ENCODE peak calls at places on chromosome 2, in nine cellular contexts. One of them, this sample, is unnamed.

GRCh38 chr2:237258146-237258545 is 155.8 kb downstream of the COL6A3 start:
- DNase-seq in GM03348: no peak
- DNase-seq in BJ: no peak
- DNase-seq in epithelial cell of esophagus: no peak
- DNase-seq in HS-5: no peak
- DNase-seq in fibroblast of gingiva: peak
- DNase-seq in ureter: no peak
- DNase-seq in HT1080: no peak
- DNase-seq in cardiac fibroblast: no peak
- DNase-seq in this sample: no peak

GRCh38 chr2:196468394-196468793 is 171.1 kb upstream of the CCDC150 start:
- DNase-seq in epithelial cell of esophagus: no peak
- DNase-seq in cardiac fibroblast: no peak
- DNase-seq in HS-5: no peak
- DNase-seq in HT1080: peak
- DNase-seq in ureter: no peak
- DNase-seq in GM03348: no peak
- DNase-seq in BJ: no peak
- DNase-seq in fibroblast of gingiva: no peak
- DNase-seq in this sample: peak

GRCh38 chr2:103959174-103960125 is 894.5 kb upstream of the POU3F3 start:
- DNase-seq in epithelial cell of esophagus: peak
- DNase-seq in cardiac fibroblast: peak
- DNase-seq in GM03348: peak
- DNase-seq in ureter: no peak
- DNase-seq in BJ: no peak
- DNase-seq in HT1080: peak
- DNase-seq in fibroblast of gingiva: peak
- DNase-seq in HS-5: peak
- DNase-seq in this sample: no peak

GRCh38 chr2:3516831-3517230 is 2.5 kb downstream of the ADI1 start:
- DNase-seq in ureter: no peak
- DNase-seq in HT1080: no peak
- DNase-seq in fibroblast of gingiva: no peak
- DNase-seq in epithelial cell of esophagus: no peak
- DNase-seq in GM03348: no peak
- DNase-seq in BJ: no peak
- DNase-seq in cardiac fibroblast: no peak
- DNase-seq in HS-5: no peak
- DNase-seq in this sample: no peak

GRCh38 chr2:238065447-238065846 is 4.6 kb downstream of the SCLY start:
- DNase-seq in HS-5: no peak
- DNase-seq in HT1080: no peak
- DNase-seq in GM03348: no peak
- DNase-seq in epithelial cell of esophagus: no peak
- DNase-seq in ureter: no peak
- DNase-seq in cardiac fibroblast: no peak
- DNase-seq in fibroblast of gingiva: no peak
- DNase-seq in BJ: no peak
- DNase-seq in this sample: no peak

GRCh38 chr2:105328281-105329196 is 996 bp downstream of the TGFBRAP1 start:
- DNase-seq in fibroblast of gingiva: peak
- DNase-seq in GM03348: no peak
- DNase-seq in HT1080: peak
- DNase-seq in BJ: no peak
- DNase-seq in cardiac fibroblast: peak
- DNase-seq in epithelial cell of esophagus: peak
- DNase-seq in HS-5: no peak
- DNase-seq in ureter: peak
- DNase-seq in this sample: peak

GRCh38 chr2:128396500-128396891 is 77.8 kb upstream of the HS6ST1 start:
- DNase-seq in HT1080: no peak
- DNase-seq in fibroblast of gingiva: no peak
- DNase-seq in cardiac fibroblast: no peak
- DNase-seq in ureter: no peak
- DNase-seq in HS-5: no peak
- DNase-seq in epithelial cell of esophagus: peak
- DNase-seq in BJ: no peak
- DNase-seq in GM03348: no peak
- DNase-seq in this sample: no peak

GRCh38 chr2:3293221-3293620 is 84.4 kb downstream of the EIPR1 start:
- DNase-seq in epithelial cell of esophagus: no peak
- DNase-seq in HT1080: no peak
- DNase-seq in fibroblast of gingiva: no peak
- DNase-seq in HS-5: no peak
- DNase-seq in BJ: no peak
- DNase-seq in GM03348: no peak
- DNase-seq in ureter: no peak
- DNase-seq in cardiac fibroblast: no peak
- DNase-seq in this sample: no peak

GRCh38 chr2:178674122-178674521 is 133.1 kb downstream of the TTN start:
- DNase-seq in fibroblast of gingiva: no peak
- DNase-seq in GM03348: no peak
- DNase-seq in epithelial cell of esophagus: peak
- DNase-seq in HT1080: peak
- DNase-seq in HS-5: no peak
- DNase-seq in BJ: no peak
- DNase-seq in ureter: no peak
- DNase-seq in cardiac fibroblast: no peak
- DNase-seq in this sample: no peak

GRCh38 chr2:197079832-197080555 is 153.5 kb upstream of the PGAP1 start:
- DNase-seq in HS-5: no peak
- DNase-seq in HT1080: peak
- DNase-seq in GM03348: peak
- DNase-seq in epithelial cell of esophagus: peak
- DNase-seq in ureter: no peak
- DNase-seq in fibroblast of gingiva: no peak
- DNase-seq in cardiac fibroblast: no peak
- DNase-seq in BJ: no peak
- DNase-seq in this sample: no peak

GRCh38 chr2:30216157-30216556 is 15.2 kb upstream of the LBH start:
- DNase-seq in BJ: no peak
- DNase-seq in HT1080: no peak
- DNase-seq in epithelial cell of esophagus: peak
- DNase-seq in cardiac fibroblast: peak
- DNase-seq in fibroblast of gingiva: peak
- DNase-seq in HS-5: no peak
- DNase-seq in GM03348: peak
- DNase-seq in ureter: no peak
- DNase-seq in this sample: no peak

GRCh38 chr2:10909050-10909995 is 2.4 kb upstream of the KCNF1 start:
- DNase-seq in HT1080: no peak
- DNase-seq in cardiac fibroblast: no peak
- DNase-seq in GM03348: no peak
- DNase-seq in ureter: no peak
- DNase-seq in BJ: no peak
- DNase-seq in epithelial cell of esophagus: no peak
- DNase-seq in HS-5: no peak
- DNase-seq in fibroblast of gingiva: no peak
- DNase-seq in this sample: no peak